ENCODE peak calls at places on chromosomes 2 and 18, in seven cellular contexts. I is HCT116, V is A549, W is K562, N is GM12878, B is HepG2, O is H1. E is an unnamed sample.
A peak's percentile ranks its signal among the peaks of the same experiment; 100 is the strongest.

GRCh38 chr2:67927489-67927888 is 135.3 kb downstream of the C1D start:
- DNase-seq in B (no peak), W (no peak), I (no peak), N (no peak), O (no peak), V (no peak), E (no peak)

GRCh38 chr2:68824831-68825230 is 46.4 kb downstream of the BMP10 start:
- DNase-seq in V (no peak), W (no peak), O (no peak), N (no peak), I (no peak), B (no peak), E (no peak)

GRCh38 chr2:21836261-21836660 is 712.5 kb downstream of the TDRD15 start:
- DNase-seq in I (no peak), W (no peak), N (no peak), B (no peak), O (no peak), V (no peak), E (no peak)

GRCh38 chr2:233810385-233810784 is 32.3 kb downstream of the MROH2A start:
- DNase-seq in I (no peak), N (no peak), B (no peak), V (no peak), W (no peak), O (no peak), E (no peak)

GRCh38 chr2:162317058-162317742 is 1.3 kb downstream of the IFIH1 start:
- DNase-seq in B (no peak), O (no peak), I (no peak), W (no peak), V (no peak), N (no peak), E (peak; percentile 18)

GRCh38 chr2:164933751-164934189 is 21.6 kb downstream of the SLC38A11 start:
- DNase-seq in N (no peak), W (no peak), B (peak; percentile 66), V (peak; percentile 10), I (no peak), O (no peak), E (no peak)

GRCh38 chr2:157492189-157492773 is 48.4 kb upstream of the CYTIP start:
- DNase-seq in B (peak; percentile 56), O (peak; percentile 71), I (peak; percentile 49), V (peak; percentile 61), N (peak; percentile 43), W (peak; percentile 37), E (peak; percentile 64)

GRCh38 chr2:233915133-233915532 is 2.0 kb upstream of the TRPM8 start:
- DNase-seq in I (no peak), O (no peak), N (no peak), B (no peak), W (no peak), V (peak; percentile 50), E (no peak)

GRCh38 chr2:224098473-224098872 is 59.4 kb upstream of the SERPINE2 start:
- DNase-seq in O (no peak), V (no peak), I (no peak), B (no peak), N (no peak), W (no peak), E (no peak)

GRCh38 chr2:31384351-31384750 is 30.2 kb downstream of the XDH start:
- DNase-seq in B (no peak), W (no peak), N (no peak), V (peak; percentile 89), I (peak; percentile 51), O (no peak), E (peak; percentile 55)

GRCh38 chr18:48875314-48875941 is 75.3 kb downstream of the SMAD7 start:
- DNase-seq in I (no peak), O (no peak), B (no peak), N (no peak), V (no peak), W (no peak), E (peak; percentile 28)

GRCh38 chr2:60555794-60556161 is 2.3 kb upstream of the BCL11A start:
- DNase-seq in O (no peak), N (no peak), I (no peak), V (no peak), W (no peak), B (no peak), E (peak; percentile 81)
- H3K4me3 ChIP-seq in O (peak overlapping the region; percentile 76), N (peak overlapping the region; percentile 92), I (peak overlapping the region; percentile 67), V (peak overlapping the region; percentile 63), W (no peak overlapping the region), B (no peak overlapping the region), E (peak overlapping the region; percentile 99)

DNA sequence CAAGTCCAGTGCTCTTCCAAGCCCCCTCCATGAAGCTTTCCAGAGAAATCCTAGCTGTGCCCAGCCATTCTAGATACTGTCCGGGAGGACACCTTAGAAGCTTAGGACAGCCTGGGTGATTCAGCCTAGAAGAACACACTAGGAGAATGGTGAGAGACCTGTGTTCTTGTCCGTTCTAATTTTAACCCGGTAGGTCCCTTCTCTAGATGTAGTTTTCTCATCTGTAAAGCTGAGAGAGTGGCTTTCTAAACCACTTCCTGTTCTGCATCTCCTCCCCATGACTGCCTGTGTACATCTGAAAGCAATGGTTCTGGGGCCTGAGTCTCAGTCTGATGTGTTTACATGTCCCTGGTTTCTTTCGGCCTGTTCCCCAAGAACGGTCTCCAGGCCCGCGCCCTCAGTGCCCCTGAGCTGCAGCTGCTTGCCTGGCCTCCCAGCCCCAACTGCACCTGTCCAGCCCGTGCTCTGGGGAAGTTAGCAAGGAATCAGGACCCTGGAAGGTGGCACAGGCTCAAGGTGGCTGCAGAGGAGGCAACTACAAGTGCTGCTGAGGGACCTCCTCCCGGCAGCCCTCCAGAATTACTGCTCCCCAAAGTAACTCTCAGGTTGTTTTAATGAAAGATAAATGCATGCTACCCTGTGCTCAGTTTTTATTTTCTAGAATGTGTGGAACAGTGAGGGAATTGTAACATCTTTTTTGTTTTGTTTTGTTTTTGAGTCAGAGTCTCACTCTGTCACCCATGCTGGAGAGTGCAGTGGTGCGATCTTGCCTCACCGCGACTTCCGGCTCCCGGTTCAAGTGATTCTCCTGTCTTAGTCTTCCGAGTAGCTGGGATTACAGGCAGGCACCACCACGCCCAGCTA is 105.9 kb downstream of the LBH start:
- DNase-seq in V (no peak), I (no peak), O (no peak), W (no peak), N (peak; percentile 92), B (no peak), E (peak; percentile 21)
- TF ChIP-seq MAX in V (no peak), I (no peak), O (no peak), W (no peak), N (peak; percentile 50), B (no peak), E (no peak)

DNA sequence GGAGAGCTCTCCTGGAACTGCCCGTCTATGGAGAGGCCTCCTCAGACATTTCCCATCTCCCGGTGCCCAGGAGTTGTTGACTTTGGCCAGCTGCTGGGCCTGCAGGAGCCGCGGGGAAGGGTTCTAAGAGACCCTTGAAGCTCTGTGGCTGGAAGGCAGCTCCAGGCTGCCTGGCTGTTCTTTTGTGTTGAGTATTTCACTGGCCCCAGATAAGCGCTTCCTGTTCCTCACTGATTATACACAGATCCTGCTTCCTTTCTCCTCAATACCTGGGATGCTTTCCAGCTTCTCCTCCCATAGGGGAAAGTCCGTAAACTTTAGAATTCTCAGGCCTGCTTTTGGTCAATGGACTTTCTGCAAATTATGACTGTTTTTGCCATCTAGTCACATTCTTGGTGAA is 57.8 kb downstream of the TGOLN2 start:
- DNase-seq in B (peak; percentile 64), V (no peak), W (no peak), O (no peak), I (no peak), N (no peak), E (no peak)
- TF ChIP-seq POLR2A in B (no peak), V (no peak), W (no peak), O (no peak), I (no peak), N (no peak), E (no peak)

GRCh38 chr2:20674974-20675679 is 8.2 kb downstream of the GDF7 start:
- DNase-seq in I (no peak), W (no peak), N (no peak), V (no peak), O (no peak), B (peak; percentile 44), E (no peak)

GRCh38 chr2:20678751-20679150 is 11.8 kb downstream of the GDF7 start:
- DNase-seq in W (no peak), O (no peak), N (no peak), I (no peak), V (no peak), B (no peak), E (no peak)

GRCh38 chr2:20676353-20677215 is 9.6 kb downstream of the GDF7 start:
- DNase-seq in W (no peak), O (no peak), I (no peak), N (peak; percentile 77), V (peak; percentile 62), B (peak; percentile 99), E (no peak)

GRCh38 chr2:20675701-20676352 is 8.9 kb downstream of the GDF7 start:
- DNase-seq in N (peak; percentile 15), O (peak; percentile 66), I (no peak), V (peak; percentile 41), B (peak; percentile 78), W (no peak), E (peak; percentile 42)

GRCh38 chr2:20677301-20678176 is 10.6 kb downstream of the GDF7 start:
- DNase-seq in I (no peak), W (no peak), V (no peak), N (peak; percentile 15), O (no peak), B (no peak), E (no peak)
- H3K4me3 ChIP-seq in I (no peak overlapping the region), W (no peak overlapping the region), V (no peak overlapping the region), N (peak overlapping the region; percentile 4), O (no peak overlapping the region), B (no peak overlapping the region), E (no peak overlapping the region)

DNA sequence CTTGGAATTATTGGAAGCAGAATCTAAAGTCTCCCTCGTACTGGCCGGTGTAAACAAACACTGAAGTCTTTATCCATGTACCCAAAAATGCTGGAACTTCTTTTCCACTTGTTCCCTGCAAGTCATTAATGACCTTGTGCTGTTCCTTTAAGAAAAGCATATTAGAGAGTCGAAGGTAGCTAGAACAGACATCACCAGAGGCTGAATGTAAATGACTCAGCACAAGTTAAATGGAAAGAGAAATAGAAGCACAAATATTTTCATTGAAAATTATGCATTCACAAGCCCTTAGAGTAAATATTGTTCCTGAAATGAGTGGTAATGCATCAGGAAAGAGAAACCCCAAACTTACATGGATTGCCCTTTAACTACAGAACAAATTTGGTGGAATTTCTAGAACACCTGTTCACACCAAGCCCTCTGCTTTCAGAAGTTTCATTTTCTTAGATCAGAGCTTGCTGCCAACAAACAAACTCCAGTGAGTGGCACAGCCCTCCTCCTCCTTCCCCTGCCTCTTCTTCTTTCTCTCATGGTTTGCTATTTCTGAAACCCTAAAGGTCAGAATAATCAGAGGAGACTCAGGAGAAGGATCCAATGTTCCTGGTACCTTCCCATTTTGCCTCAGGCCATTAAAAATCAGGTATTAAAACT is 264.3 kb downstream of the TXNL1 start:
- DNase-seq in O (no peak), B (no peak), V (peak; percentile 47), N (no peak), W (no peak), I (no peak), E (no peak)
- TF ChIP-seq MAX in O (no peak), B (no peak), V (no peak), N (no peak), W (no peak), I (no peak), E (no peak)

GRCh38 chr2:241314933-241315182 is 614 bp downstream of the HDLBP start:
- DNase-seq in B (no peak), O (no peak), N (no peak), V (no peak), W (no peak), I (no peak), E (no peak)
- TF ChIP-seq POLR2A in B (peak; percentile 85), O (no peak), N (peak; percentile 83), V (peak; percentile 67), W (no peak), I (no peak), E (peak; percentile 57)